ENCODE peak calls at places on chromosomes 4 and X, in five cellular contexts. K is NCI-H1092; J is nephron progenitor cell; S is aorta; P is stimulated activated CD4-positive, alpha-beta T cell treated with anti-CD3 and anti-CD28 coated beads, TNF-alpha, amount 100 ng/mL, for 1 hour. Q is an unnamed sample.

GRCh38 chrX:152600853-152601635 is 36.7 kb upstream of the GABRQ start:
- DNase-seq in K (peak; percentile 63), J (peak; percentile 5), S (no peak), P (no peak), Q (peak; percentile 1)

GRCh38 chr4:157172011-157172410 is 48.5 kb upstream of the GRIA2 start:
- DNase-seq in K (no peak), J (no peak), S (no peak), P (no peak), Q (peak; percentile 7)

GRCh38 chr4:147118523-147118922 is 172.9 kb upstream of the TTC29 start:
- DNase-seq in K (no peak), J (no peak), S (no peak), P (no peak), Q (no peak)

GRCh38 chr4:101114936-101115372 is 232.4 kb downstream of the PPP3CA start:
- DNase-seq in K (no peak), J (no peak), S (no peak), P (no peak), Q (no peak)

GRCh38 chr4:91837608-91838029 is 466.1 kb upstream of the GRID2 start:
- DNase-seq in K (no peak), J (no peak), S (no peak), P (no peak), Q (no peak)

GRCh38 chrX:86263526-86263925 is 115.3 kb downstream of the DACH2 start:
- DNase-seq in K (no peak), J (no peak), S (no peak), P (no peak), Q (no peak)

GRCh38 chr4:182085051-182085480 is 158.1 kb upstream of the TENM3 start:
- DNase-seq in K (no peak), J (no peak), S (no peak), P (no peak), Q (no peak)

GRCh38 chr4:137125011-137125410 is 407.3 kb downstream of the PCDH18 start:
- DNase-seq in K (no peak), J (no peak), S (peak; percentile 44), P (no peak), Q (no peak)

GRCh38 chrX:17632942-17633341 is 104.4 kb upstream of the SCML1 start:
- DNase-seq in K (no peak), J (no peak), S (no peak), P (no peak), Q (no peak)

GRCh38 chr4:173448919-173449641 is 50.2 kb upstream of the SCRG1 start:
- DNase-seq in K (peak; percentile 50), J (no peak), S (no peak), P (no peak), Q (peak; percentile 96)

GRCh38 chrX:30067677-30068076 is 147.7 kb upstream of the MAGEB2 start:
- DNase-seq in K (no peak), J (no peak), S (no peak), P (no peak), Q (no peak)

GRCh38 chrX:116318672-116319071 is 117.7 kb upstream of the SLC6A14 start:
- DNase-seq in K (no peak), J (no peak), S (no peak), P (no peak), Q (no peak)

GRCh38 chr4:112270643-112271484 is 14.8 kb downstream of the TIFA start:
- DNase-seq in K (no peak), J (no peak), S (no peak), P (no peak), Q (no peak)